ENCODE peak calls at places on chromosome 16, in six cellular contexts. I, L, N, P, E and J are unnamed samples.
A peak's percentile ranks its signal among the peaks of the same experiment; 100 is the strongest.

GRCh38 chr16:84284168-84284722 is 10.4 kb upstream of the WFDC1 start:
- DNase-seq in I (no peak), L (peak; percentile 59), N (no peak), P (no peak), E (peak; percentile 46), J (peak; percentile 11)

GRCh38 chr16:67252806-67253497 is 4.2 kb downstream of the SLC9A5 start:
- DNase-seq in I (no peak), L (no peak), N (no peak), P (no peak), E (no peak), J (no peak)

GRCh38 chr16:28304214-28304613 is 11.9 kb downstream of the SBK1 start:
- DNase-seq in I (no peak), L (no peak), N (no peak), P (peak; percentile 21), E (peak; percentile 33), J (peak; percentile 22)

GRCh38 chr16:27401768-27402568 is at the start of gene IL21R:
- DNase-seq in I (peak; percentile 26), L (peak; percentile 82), N (peak; percentile 86), P (no peak), E (peak; percentile 50), J (peak; percentile 38)

GRCh38 chr16:81280393-81280792 is 34.4 kb upstream of the GAN start:
- DNase-seq in I (no peak), L (no peak), N (no peak), P (no peak), E (no peak), J (no peak)

GRCh38 chr16:70757183-70757582 is 43.8 kb downstream of the VAC14 start:
- DNase-seq in I (no peak), L (no peak), N (no peak), P (no peak), E (no peak), J (no peak)

GRCh38 chr16:24036614-24037013 is 200.8 kb downstream of the PRKCB start:
- DNase-seq in I (no peak), L (no peak), N (no peak), P (peak; percentile 36), E (peak; percentile 28), J (peak; percentile 2)

GRCh38 chr16:25691519-25692091 is at the start of gene HS3ST4:
- DNase-seq in I (no peak), L (no peak), N (no peak), P (peak; percentile 61), E (peak; percentile 43), J (no peak)

GRCh38 chr16:12119562-12119961 is 143.0 kb downstream of the SNX29 start:
- DNase-seq in I (no peak), L (no peak), N (no peak), P (no peak), E (peak; percentile 50), J (peak; percentile 58)

GRCh38 chr16:65218348-65218747 is 96.5 kb upstream of the CDH11 start:
- DNase-seq in I (no peak), L (no peak), N (no peak), P (no peak), E (no peak), J (no peak)

GRCh38 chr16:49590166-49590871 is 216.7 kb downstream of the C16orf78 start:
- DNase-seq in I (no peak), L (no peak), N (no peak), P (no peak), E (peak; percentile 17), J (no peak)

GRCh38 chr16:68356919-68357286 is 46.1 kb downstream of the PRMT7 start:
- DNase-seq in I (no peak), L (no peak), N (no peak), P (no peak), E (no peak), J (no peak)

GRCh38 chr16:10979717-10980601 is 35.6 kb downstream of the CLEC16A start:
- DNase-seq in I (peak; percentile 78), L (peak; percentile 60), N (no peak), P (no peak), E (no peak), J (no peak)

GRCh38 chr16:88453621-88454314 is 688 bp downstream of the ZFPM1 start:
- DNase-seq in I (no peak), L (no peak), N (no peak), P (no peak), E (no peak), J (peak; percentile 15)

GRCh38 chr16:88453217-88453531 is at the start of gene ZFPM1:
- DNase-seq in I (no peak), L (no peak), N (no peak), P (no peak), E (no peak), J (no peak)

GRCh38 chr16:88452485-88453216 is 429 bp upstream of the ZFPM1 start:
- DNase-seq in I (peak; percentile 62), L (peak; percentile 99), N (peak; percentile 100), P (peak; percentile 97), E (peak; percentile 99), J (peak; percentile 96)

GRCh38 chr16:88449267-88449561 is 3.9 kb upstream of the ZFPM1 start:
- DNase-seq in I (no peak), L (no peak), N (no peak), P (no peak), E (no peak), J (no peak)

DNA sequence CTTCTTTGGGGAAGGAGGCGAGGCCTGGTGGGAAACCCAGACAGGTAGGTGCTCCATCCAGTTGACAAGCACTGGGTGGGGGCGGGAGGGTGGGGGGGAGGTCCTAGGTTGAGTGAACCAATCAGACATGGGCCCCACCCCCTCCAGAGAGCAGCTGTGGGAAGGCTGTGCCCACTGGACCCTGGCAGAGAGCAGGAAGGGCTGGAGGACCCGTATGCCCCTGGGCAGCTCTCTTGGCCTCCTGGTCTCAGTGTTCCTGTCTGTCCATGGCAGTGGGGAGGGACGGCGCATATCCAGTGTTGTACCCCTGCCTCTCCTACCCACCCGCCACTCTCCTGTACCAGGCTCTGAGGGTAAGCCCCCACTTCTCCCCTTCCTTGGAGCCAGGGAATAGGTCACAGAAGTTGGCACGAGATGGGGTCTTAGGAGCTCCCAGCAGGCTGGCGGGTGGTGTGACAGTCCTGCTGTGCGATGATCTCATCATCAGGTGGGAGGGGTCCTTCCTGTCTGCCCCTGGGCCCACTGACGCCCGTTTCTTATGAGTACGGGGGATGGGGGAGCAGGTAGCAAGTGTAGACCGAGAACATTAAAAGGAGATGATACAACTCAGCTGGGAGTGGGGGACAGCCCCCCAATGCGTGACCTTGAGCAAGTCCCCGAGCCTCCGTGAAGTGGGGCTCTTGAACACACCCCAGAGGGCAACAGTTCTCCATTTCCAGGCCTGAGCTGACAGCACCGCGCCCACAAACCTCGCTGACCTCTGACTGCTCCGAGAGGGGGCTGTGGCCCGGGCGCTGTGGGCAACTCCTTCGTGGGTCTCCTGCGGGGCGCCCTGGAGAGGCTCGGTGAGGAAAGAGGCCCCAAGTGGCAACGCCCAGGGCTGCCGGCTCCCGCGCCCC is 1.2 kb upstream of the ZFPM1 start:
- DNase-seq in I (no peak), L (no peak), N (no peak), P (no peak), E (no peak), J (peak; percentile 87)
- H3K4me3 ChIP-seq in I (no peak overlapping the region), L (peak overlapping the region; percentile 62), N (peak overlapping the region; percentile 61), P (no peak overlapping the region), E (peak overlapping the region; percentile 68), J (peak overlapping the region; percentile 36)

GRCh38 chr16:79592150-79592549 is 8.4 kb downstream of the MAF start:
- DNase-seq in I (no peak), L (no peak), N (no peak), P (no peak), E (no peak), J (no peak)

GRCh38 chr16:79593754-79594153 is 6.8 kb downstream of the MAF start:
- DNase-seq in I (no peak), L (no peak), N (no peak), P (no peak), E (no peak), J (no peak)

GRCh38 chr16:79593074-79593531 is 7.4 kb downstream of the MAF start:
- DNase-seq in I (no peak), L (no peak), N (no peak), P (no peak), E (no peak), J (peak; percentile 28)

GRCh38 chr16:79587897-79588296 is 12.6 kb downstream of the MAF start:
- DNase-seq in I (no peak), L (no peak), N (no peak), P (no peak), E (no peak), J (no peak)

GRCh38 chr16:79589495-79590134 is 10.9 kb downstream of the MAF start:
- DNase-seq in I (no peak), L (no peak), N (no peak), P (no peak), E (no peak), J (peak; percentile 34)
- H3K4me3 ChIP-seq in I (peak overlapping the region; percentile 20), L (peak overlapping the region; percentile 56), N (no peak overlapping the region), P (no peak overlapping the region), E (peak overlapping the region; percentile 50), J (peak overlapping the region; percentile 17)

GRCh38 chr16:1222553-1223354 is 2.3 kb downstream of the TPSG1 start:
- DNase-seq in I (no peak), L (no peak), N (no peak), P (no peak), E (no peak), J (no peak)
- H3K4me3 ChIP-seq in I (no peak overlapping the region), L (no peak overlapping the region), N (no peak overlapping the region), P (no peak overlapping the region), E (no peak overlapping the region), J (no peak overlapping the region)

DNA sequence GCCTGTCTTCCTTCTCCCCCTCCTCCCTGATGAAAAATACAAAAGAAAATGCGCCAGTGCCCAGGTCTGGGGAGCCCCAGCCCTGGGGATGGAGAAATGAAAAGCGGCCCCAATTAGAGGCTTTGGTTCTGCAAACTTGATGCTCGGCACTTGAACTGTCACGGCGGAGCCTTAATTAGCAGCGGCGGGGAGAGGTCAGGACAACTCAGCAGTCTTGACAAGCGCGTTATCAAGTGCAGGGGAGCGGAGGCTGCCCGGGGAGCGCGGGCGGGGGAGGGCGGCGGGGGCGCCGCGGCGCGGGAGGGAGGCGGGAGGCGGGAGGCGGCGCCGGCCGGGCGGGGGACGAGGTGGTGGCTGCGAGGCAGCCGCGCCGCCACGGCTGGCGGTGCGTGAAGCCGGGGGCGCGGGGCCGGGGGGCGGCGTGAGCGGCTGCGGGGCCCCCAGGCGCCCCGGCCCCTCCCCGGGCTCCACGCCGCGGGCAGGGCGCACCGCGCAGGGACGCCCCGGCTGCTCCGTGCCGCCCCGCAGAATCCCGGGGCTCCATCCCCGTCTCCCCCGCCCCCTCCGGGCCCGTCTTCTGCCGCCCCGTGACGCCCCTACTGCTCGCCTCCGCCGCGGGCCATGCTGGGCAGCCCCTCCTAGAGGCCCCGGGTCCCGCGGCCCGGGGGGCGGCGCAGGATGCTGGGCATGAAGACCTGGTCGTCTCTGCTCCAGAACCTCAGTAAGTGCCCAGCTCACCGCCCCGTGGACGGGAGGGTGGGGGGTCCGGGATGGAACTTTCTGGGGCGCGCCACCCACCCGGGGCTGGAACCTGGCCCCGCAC is 150.5 kb upstream of the GSE1 start:
- DNase-seq in I (no peak), L (no peak), N (no peak), P (peak; percentile 49), E (peak; percentile 51), J (peak; percentile 80)
- H3K4me3 ChIP-seq in I (peak overlapping the region; percentile 27), L (peak overlapping the region; percentile 34), N (peak overlapping the region; percentile 67), P (peak overlapping the region; percentile 11), E (peak overlapping the region; percentile 36), J (peak overlapping the region; percentile 31)

DNA sequence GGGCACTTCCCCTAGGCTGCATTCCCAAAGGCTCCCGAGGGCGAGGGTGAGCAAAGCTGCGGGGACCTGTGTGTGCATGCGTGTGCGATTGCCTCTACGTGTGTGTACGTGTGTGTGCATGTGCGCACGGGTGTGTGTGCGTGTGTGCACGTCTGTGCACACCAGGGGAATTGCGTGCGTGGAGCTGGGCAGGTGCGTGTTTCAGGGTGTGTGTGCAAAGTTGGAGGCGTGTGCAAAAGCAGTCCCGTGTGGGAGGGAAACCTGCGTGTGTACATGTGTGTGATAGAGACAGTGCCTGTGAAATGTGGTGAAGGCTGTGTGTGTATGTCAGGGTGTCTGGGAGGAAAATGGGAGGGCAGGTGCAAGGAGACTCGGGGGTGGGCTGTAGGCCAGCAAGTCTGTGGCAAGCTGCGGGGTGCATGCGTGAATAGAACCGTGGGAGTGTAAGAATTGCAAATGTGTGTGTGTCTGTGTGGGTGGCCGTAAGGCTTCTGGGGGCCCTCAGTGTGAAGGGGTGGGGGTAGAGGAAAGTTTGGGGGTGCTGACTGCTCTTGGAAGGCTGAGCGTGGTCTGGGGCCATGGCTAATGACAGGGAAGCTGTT is 481 bp downstream of the SEC14L5 start:
- DNase-seq in I (no peak), L (no peak), N (no peak), P (no peak), E (no peak), J (no peak)
- H3K4me3 ChIP-seq in I (peak overlapping the region; percentile 38), L (peak overlapping the region; percentile 57), N (no peak overlapping the region), P (peak overlapping the region; percentile 35), E (peak overlapping the region; percentile 39), J (no peak overlapping the region)